ENCODE peak calls at places on chromosomes 7 and 10, in four cellular contexts. One of them, this sample, is unnamed. For H3K4me1 and H3K36me3, the result is how much of the 10 kb centered on the place peaks cover.

GRCh38 chr10:30974355-30974754 is 57.3 kb downstream of the ZNF438 start:
- DNase-seq in SJSA1: peak
- DNase-seq in naive thymus-derived CD4-positive, alpha-beta T cell: no peak
- DNase-seq in suprapubic skin: no peak
- DNase-seq in this sample: no peak

GRCh38 chr7:33853361-33854062 is 51.8 kb upstream of the BMPER start:
- DNase-seq in SJSA1: no peak
- DNase-seq in naive thymus-derived CD4-positive, alpha-beta T cell: no peak
- DNase-seq in suprapubic skin: no peak
- DNase-seq in this sample: no peak

GRCh38 chr7:39428221-39428620 is 138.0 kb upstream of the YAE1 start:
- DNase-seq in SJSA1: peak
- DNase-seq in naive thymus-derived CD4-positive, alpha-beta T cell: no peak
- DNase-seq in suprapubic skin: no peak
- DNase-seq in this sample: no peak

GRCh38 chr7:134473861-134474291 is 15.0 kb upstream of the AKR1B1 start:
- DNase-seq in SJSA1: peak
- DNase-seq in naive thymus-derived CD4-positive, alpha-beta T cell: no peak
- DNase-seq in suprapubic skin: no peak
- DNase-seq in this sample: no peak

GRCh38 chr7:28658392-28658791 is 246.1 kb downstream of the CREB5 start:
- DNase-seq in SJSA1: no peak
- DNase-seq in naive thymus-derived CD4-positive, alpha-beta T cell: no peak
- DNase-seq in suprapubic skin: no peak
- DNase-seq in this sample: no peak

GRCh38 chr7:35355911-35356310 is 102.0 kb upstream of the TBX20 start:
- DNase-seq in SJSA1: no peak
- DNase-seq in naive thymus-derived CD4-positive, alpha-beta T cell: no peak
- DNase-seq in suprapubic skin: no peak
- DNase-seq in this sample: no peak

GRCh38 chr10:44008917-44009620 is 360.4 kb upstream of the ZNF32 start:
- DNase-seq in SJSA1: no peak
- DNase-seq in naive thymus-derived CD4-positive, alpha-beta T cell: no peak
- DNase-seq in suprapubic skin: no peak
- DNase-seq in this sample: no peak

GRCh38 chr7:42015413-42015698 is 221.7 kb downstream of the GLI3 start:
- DNase-seq in SJSA1: no peak
- DNase-seq in naive thymus-derived CD4-positive, alpha-beta T cell: no peak
- DNase-seq in suprapubic skin: no peak
- DNase-seq in this sample: no peak

GRCh38 chr7:81459485-81459884 is 310.4 kb downstream of the HGF start:
- DNase-seq in SJSA1: no peak
- DNase-seq in naive thymus-derived CD4-positive, alpha-beta T cell: no peak
- DNase-seq in suprapubic skin: no peak
- DNase-seq in this sample: no peak

GRCh38 chr7:17206354-17206905 is 92.0 kb upstream of the AHR start:
- DNase-seq in SJSA1: no peak
- DNase-seq in naive thymus-derived CD4-positive, alpha-beta T cell: no peak
- DNase-seq in suprapubic skin: no peak
- DNase-seq in this sample: no peak

GRCh38 chr10:77245953-77246352 is 391.7 kb downstream of the KCNMA1 start:
- DNase-seq in SJSA1: no peak
- DNase-seq in naive thymus-derived CD4-positive, alpha-beta T cell: no peak
- DNase-seq in suprapubic skin: no peak
- DNase-seq in this sample: no peak

GRCh38 chr10:111082102-111082975 is 5.5 kb downstream of the ADRA2A start:
- DNase-seq in SJSA1: no peak
- DNase-seq in naive thymus-derived CD4-positive, alpha-beta T cell: no peak
- DNase-seq in suprapubic skin: no peak
- DNase-seq in this sample: no peak

GRCh38 chr7:1302936-1303335 is 70.3 kb downstream of the UNCX start:
- DNase-seq in SJSA1: no peak
- DNase-seq in naive thymus-derived CD4-positive, alpha-beta T cell: no peak
- DNase-seq in suprapubic skin: no peak
- DNase-seq in this sample: no peak

GRCh38 chr7:125386211-125386610 is 456.6 kb upstream of the POT1 start:
- DNase-seq in SJSA1: no peak
- DNase-seq in naive thymus-derived CD4-positive, alpha-beta T cell: no peak
- DNase-seq in suprapubic skin: no peak
- DNase-seq in this sample: no peak

GRCh38 chr7:151077705-151078232 is 2.8 kb downstream of the FASTK start:
- DNase-seq in SJSA1: no peak
- DNase-seq in naive thymus-derived CD4-positive, alpha-beta T cell: no peak
- DNase-seq in suprapubic skin: peak
- DNase-seq in this sample: no peak

GRCh38 chr10:93198401-93199175 is 124.9 kb downstream of the CYP26A1 start:
- DNase-seq in SJSA1: no peak
- DNase-seq in naive thymus-derived CD4-positive, alpha-beta T cell: no peak
- DNase-seq in suprapubic skin: no peak
- DNase-seq in this sample: no peak

GRCh38 chr10:96691761-96692160 is 28.6 kb downstream of the PIK3AP1 start:
- DNase-seq in SJSA1: no peak
- DNase-seq in naive thymus-derived CD4-positive, alpha-beta T cell: no peak
- DNase-seq in suprapubic skin: no peak
- DNase-seq in this sample: no peak

DNA sequence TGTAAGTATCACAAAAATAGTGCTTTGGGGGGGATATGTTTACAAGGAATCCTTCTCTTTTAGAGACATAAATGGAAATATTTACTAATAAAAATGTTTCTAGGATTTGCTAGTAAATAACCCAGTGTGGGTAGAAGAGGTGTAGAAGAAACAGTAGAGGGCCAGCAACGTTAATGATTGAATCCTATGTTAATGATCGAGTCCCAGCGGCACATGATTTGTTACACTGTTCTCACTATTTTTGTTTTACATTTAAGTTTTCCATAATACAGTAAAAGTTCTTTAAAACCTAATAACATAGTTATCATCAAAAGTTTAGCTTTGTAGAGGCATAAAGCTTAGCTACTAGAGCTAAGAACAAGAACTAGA is 66.0 kb downstream of the UBE2H start:
- DNase-seq in SJSA1: no peak
- DNase-seq in naive thymus-derived CD4-positive, alpha-beta T cell: no peak
- DNase-seq in suprapubic skin: no peak
- DNase-seq in this sample: no peak
- H3K4me1 ChIP-seq in SJSA1: under half
- H3K4me1 ChIP-seq in naive thymus-derived CD4-positive, alpha-beta T cell: under half
- H3K4me1 ChIP-seq in suprapubic skin: under half
- H3K4me1 ChIP-seq in this sample: under half

DNA sequence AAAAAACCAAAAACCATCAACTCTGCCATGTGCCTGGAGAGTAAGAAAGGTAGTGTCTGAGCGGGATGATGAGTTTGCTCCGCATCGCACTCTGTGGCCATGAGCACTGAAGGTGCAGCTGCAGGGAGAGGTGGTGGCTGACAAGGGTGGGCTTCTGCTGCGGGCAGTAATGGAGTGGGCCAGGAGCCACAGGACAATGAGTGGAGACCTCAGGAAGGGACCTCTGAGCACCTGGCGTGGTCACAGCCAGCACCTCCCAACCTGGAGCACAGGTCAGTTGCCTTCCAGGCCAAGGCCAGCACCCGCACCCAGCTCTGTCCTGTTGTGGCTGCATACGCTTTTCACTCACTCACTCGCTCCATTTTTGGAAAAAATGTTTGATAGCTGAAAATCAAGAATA is 115.5 kb downstream of the ANKRD61 start:
- DNase-seq in SJSA1: no peak
- DNase-seq in naive thymus-derived CD4-positive, alpha-beta T cell: no peak
- DNase-seq in suprapubic skin: no peak
- DNase-seq in this sample: no peak
- H3K36me3 ChIP-seq in SJSA1: half or more
- H3K36me3 ChIP-seq in naive thymus-derived CD4-positive, alpha-beta T cell: under half
- H3K36me3 ChIP-seq in suprapubic skin: half or more
- H3K36me3 ChIP-seq in this sample: under half

GRCh38 chr7:102045681-102046372 is 228.4 kb downstream of the CUX1 start:
- DNase-seq in SJSA1: no peak
- DNase-seq in naive thymus-derived CD4-positive, alpha-beta T cell: no peak
- DNase-seq in suprapubic skin: no peak
- DNase-seq in this sample: no peak
- H3K4me3 ChIP-seq in SJSA1: no peak
- H3K4me3 ChIP-seq in naive thymus-derived CD4-positive, alpha-beta T cell: no peak
- H3K4me3 ChIP-seq in suprapubic skin: peak
- H3K4me3 ChIP-seq in this sample: no peak

GRCh38 chr7:108201766-108202165 is 71.6 kb upstream of the LAMB4 start:
- DNase-seq in SJSA1: no peak
- DNase-seq in naive thymus-derived CD4-positive, alpha-beta T cell: no peak
- DNase-seq in suprapubic skin: no peak
- DNase-seq in this sample: no peak
- H3K4me1 ChIP-seq in SJSA1: under half
- H3K4me1 ChIP-seq in naive thymus-derived CD4-positive, alpha-beta T cell: under half
- H3K4me1 ChIP-seq in suprapubic skin: under half
- H3K4me1 ChIP-seq in this sample: under half